ENCODE peak calls at places on chromosome 22, in four cellular contexts. Y, N, E and R are unnamed samples.
A peak's percentile ranks its signal among the peaks of the same experiment; 100 is the strongest.

GRCh38 chr22:28810839-28811491 is 10.6 kb upstream of the XBP1 start:
- DNase-seq in Y (no peak), N (no peak), E (no peak), R (no peak)

GRCh38 chr22:19149047-19149883 is 827 bp downstream of the GSC2 start:
- DNase-seq in Y (peak; percentile 30), N (no peak), E (peak; percentile 82), R (no peak)

GRCh38 chr22:22944268-22944985 is 56.8 kb downstream of the IGLL5 start:
- DNase-seq in Y (no peak), N (no peak), E (no peak), R (no peak)

GRCh38 chr22:38163844-38164577 is 17.6 kb downstream of the PLA2G6 start:
- DNase-seq in Y (no peak), N (no peak), E (no peak), R (no peak)

GRCh38 chr22:49810363-49811013 is 17.2 kb downstream of the BRD1 start:
- DNase-seq in Y (no peak), N (no peak), E (no peak), R (no peak)

GRCh38 chr22:28027453-28028448 is 108.7 kb upstream of the PITPNB start:
- DNase-seq in Y (no peak), N (no peak), E (no peak), R (no peak)

GRCh38 chr22:49124588-49124987 is 703.1 kb downstream of the BRD1 start:
- DNase-seq in Y (no peak), N (no peak), E (no peak), R (no peak)

GRCh38 chr22:20507253-20508066 is at the start of gene MED15:
- DNase-seq in Y (peak; percentile 91), N (peak; percentile 72), E (peak; percentile 95), R (peak; percentile 90)

GRCh38 chr22:19745155-19746133 is 15.1 kb upstream of the TBX1 start:
- DNase-seq in Y (peak; percentile 34), N (no peak), E (no peak), R (no peak)

GRCh38 chr22:23064381-23065068 is 5.8 kb upstream of the GNAZ start:
- DNase-seq in Y (no peak), N (no peak), E (peak; percentile 63), R (no peak)

GRCh38 chr22:32676196-32676595 is 125.3 kb upstream of the TIMP3 start:
- DNase-seq in Y (no peak), N (no peak), E (no peak), R (no peak)

GRCh38 chr22:28831140-28832072 is 31.0 kb upstream of the XBP1 start:
- DNase-seq in Y (no peak), N (no peak), E (no peak), R (no peak)

GRCh38 chr22:19069451-19069850 is 52.8 kb downstream of the DGCR2 start:
- DNase-seq in Y (no peak), N (no peak), E (no peak), R (no peak)

GRCh38 chr22:16974298-16975084 is 33.5 kb downstream of the GAB4 start:
- DNase-seq in Y (no peak), N (no peak), E (no peak), R (no peak)

GRCh38 chr22:35368386-35368785 is 12.5 kb upstream of the HMOX1 start:
- DNase-seq in Y (no peak), N (no peak), E (no peak), R (no peak)

GRCh38 chr22:38412435-38413084 is 42.4 kb downstream of the KCNJ4 start:
- DNase-seq in Y (no peak), N (no peak), E (peak; percentile 90), R (no peak)

GRCh38 chr22:21760640-21761039 is 25.0 kb upstream of the YPEL1 start:
- DNase-seq in Y (peak; percentile 31), N (no peak), E (no peak), R (no peak)

GRCh38 chr22:43446037-43446803 is 34.4 kb downstream of the MPPED1 start:
- DNase-seq in Y (no peak), N (no peak), E (no peak), R (no peak)

GRCh38 chr22:32335471-32335870 is 22.2 kb upstream of the RFPL3 start:
- DNase-seq in Y (no peak), N (no peak), E (peak; percentile 68), R (no peak)

GRCh38 chr22:38706101-38706884 is 549 bp downstream of the GTPBP1 start:
- DNase-seq in Y (peak; percentile 37), N (no peak), E (no peak), R (no peak)

GRCh38 chr22:24894998-24895397 is 51.5 kb downstream of the LHFPL7 start:
- DNase-seq in Y (peak; percentile 24), N (peak; percentile 19), E (no peak), R (no peak)

GRCh38 chr22:30921108-30921507 is 47.5 kb downstream of the MORC2 start:
- DNase-seq in Y (no peak), N (no peak), E (no peak), R (no peak)

GRCh38 chr22:26957176-26957575 is 299.8 kb downstream of the MIAT start:
- DNase-seq in Y (no peak), N (no peak), E (no peak), R (no peak)

GRCh38 chr22:29205598-29206371 is at the start of gene EMID1:
- DNase-seq in Y (peak; percentile 29), N (no peak), E (no peak), R (peak; percentile 67)

GRCh38 chr22:17483670-17484372 is 79.5 kb upstream of the SLC25A18 start:
- DNase-seq in Y (no peak), N (no peak), E (no peak), R (no peak)

GRCh38 chr22:41377846-41378245 is 3.9 kb upstream of the TEF start:
- DNase-seq in Y (no peak), N (no peak), E (no peak), R (no peak)